ENCODE peak calls at places on chromosomes 6 and 20, in five cellular contexts. Y is IMR-90, Q is trophoblast cell, B is mesenchymal stem cell, O is H1. N is an unnamed sample.

GRCh38 chr6:12118604-12119003 is 106.5 kb downstream of the HIVEP1 start:
- DNase-seq in Y (no peak), Q (no peak), B (no peak), O (no peak), N (no peak)

GRCh38 chr6:19382676-19383075 is 454.5 kb upstream of the ID4 start:
- DNase-seq in Y (no peak), Q (no peak), B (no peak), O (no peak), N (no peak)

GRCh38 chr6:89566930-89567634 is 71.5 kb downstream of the LYRM2 start:
- DNase-seq in Y (no peak), Q (no peak), B (no peak), O (no peak), N (peak)

GRCh38 chr20:53750827-53751393 is 157.3 kb upstream of the ZNF217 start:
- DNase-seq in Y (peak), Q (peak), B (peak), O (no peak), N (no peak)

GRCh38 chr6:157151029-157151428 is 172.3 kb downstream of the TMEM242 start:
- DNase-seq in Y (no peak), Q (peak), B (no peak), O (no peak), N (no peak)

GRCh38 chr20:53631909-53632662 is 38.4 kb upstream of the ZNF217 start:
- DNase-seq in Y (no peak), Q (peak), B (no peak), O (no peak), N (no peak)

GRCh38 chr20:41169184-41169690 is 31.9 kb downstream of the PLCG1 start:
- DNase-seq in Y (no peak), Q (no peak), B (no peak), O (no peak), N (no peak)

GRCh38 chr6:4031442-4031841 is 47.5 kb downstream of the FAM217A start:
- DNase-seq in Y (no peak), Q (no peak), B (no peak), O (no peak), N (no peak)

GRCh38 chr6:146224988-146225387 is 196.1 kb downstream of the GRM1 start:
- DNase-seq in Y (no peak), Q (no peak), B (no peak), O (no peak), N (no peak)

GRCh38 chr6:156543431-156543830 is 233.7 kb upstream of the ARID1B start:
- DNase-seq in Y (no peak), Q (no peak), B (no peak), O (peak), N (no peak)

GRCh38 chr6:11315743-11316437 is 83.4 kb upstream of the NEDD9 start:
- DNase-seq in Y (peak), Q (no peak), B (peak), O (no peak), N (no peak)

GRCh38 chr20:61166324-61166723 is 85.7 kb upstream of the CDH4 start:
- DNase-seq in Y (no peak), Q (no peak), B (peak), O (no peak), N (no peak)

GRCh38 chr6:53483423-53484353 is 61.2 kb downstream of the GCLC start:
- DNase-seq in Y (no peak), Q (peak), B (peak), O (no peak), N (no peak)

GRCh38 chr20:48785256-48785655 is 42.5 kb downstream of the PREX1 start:
- DNase-seq in Y (no peak), Q (no peak), B (no peak), O (no peak), N (no peak)

GRCh38 chr20:4870906-4871305 is 130.4 kb downstream of the SLC23A2 start:
- DNase-seq in Y (no peak), Q (no peak), B (no peak), O (no peak), N (no peak)

GRCh38 chr6:134436281-134436815 is 118.4 kb upstream of the SGK1 start:
- DNase-seq in Y (peak), Q (peak), B (peak), O (no peak), N (no peak)

GRCh38 chr20:24751551-24751950 is 197.5 kb upstream of the CST7 start:
- DNase-seq in Y (no peak), Q (no peak), B (no peak), O (no peak), N (no peak)

GRCh38 chr6:35972471-35972985 is 51.6 kb upstream of the SRPK1 start:
- DNase-seq in Y (no peak), Q (peak), B (no peak), O (peak), N (peak)

GRCh38 chr20:50520222-50520877 is 10.2 kb downstream of the PTPN1 start:
- DNase-seq in Y (no peak), Q (no peak), B (no peak), O (no peak), N (no peak)

GRCh38 chr20:48684501-48685041 is 143.2 kb downstream of the PREX1 start:
- DNase-seq in Y (no peak), Q (peak), B (no peak), O (no peak), N (no peak)

GRCh38 chr20:38229376-38230252 is 30.9 kb downstream of the KIAA1755 start:
- DNase-seq in Y (no peak), Q (peak), B (peak), O (peak), N (no peak)

GRCh38 chr6:7219310-7219709 is 93.7 kb downstream of the SSR1 start:
- DNase-seq in Y (peak), Q (peak), B (peak), O (no peak), N (no peak)

GRCh38 chr6:11043552-11043960 is 549 bp downstream of the ELOVL2 start:
- DNase-seq in Y (no peak), Q (no peak), B (no peak), O (peak), N (peak)

GRCh38 chr20:4556781-4557180 is 164.9 kb upstream of the PRND start:
- DNase-seq in Y (no peak), Q (no peak), B (no peak), O (no peak), N (no peak)

GRCh38 chr6:37517411-37517812 is 17.7 kb upstream of the CCDC167 start:
- DNase-seq in Y (no peak), Q (no peak), B (no peak), O (no peak), N (no peak)

GRCh38 chr20:18728165-18728866 is 85.3 kb upstream of the SCP2D1 start:
- DNase-seq in Y (no peak), Q (no peak), B (no peak), O (no peak), N (no peak)

GRCh38 chr6:16380220-16380809 is 141.9 kb downstream of the GMPR start:
- DNase-seq in Y (no peak), Q (no peak), B (no peak), O (no peak), N (no peak)

GRCh38 chr6:169328112-169328801 is 74.6 kb upstream of the THBS2 start:
- DNase-seq in Y (peak), Q (no peak), B (peak), O (no peak), N (no peak)

GRCh38 chr6:54681987-54682386 is 164.6 kb upstream of the FAM83B start:
- DNase-seq in Y (peak), Q (peak), B (peak), O (no peak), N (no peak)

GRCh38 chr20:41030536-41031242 is 2.1 kb downstream of the TOP1 start:
- DNase-seq in Y (peak), Q (no peak), B (peak), O (no peak), N (no peak)

GRCh38 chr6:53335224-53335994 is 13.3 kb downstream of the ELOVL5 start:
- DNase-seq in Y (no peak), Q (peak), B (no peak), O (no peak), N (no peak)

GRCh38 chr20:46650575-46651090 is 626 bp downstream of the SLC13A3 start:
- DNase-seq in Y (no peak), Q (peak), B (no peak), O (no peak), N (no peak)

GRCh38 chr20:36950432-36951197 is 893 bp downstream of the SAMHD1 start:
- DNase-seq in Y (peak), Q (peak), B (peak), O (no peak), N (peak)

GRCh38 chr6:163720005-163720404 is 305.5 kb downstream of the QKI start:
- DNase-seq in Y (no peak), Q (no peak), B (no peak), O (no peak), N (no peak)

GRCh38 chr20:20699917-20700316 is 12.5 kb downstream of the RALGAPA2 start:
- DNase-seq in Y (no peak), Q (no peak), B (no peak), O (no peak), N (no peak)

GRCh38 chr6:32445321-32445854 is 5.7 kb downstream of the HLA-DRA start:
- DNase-seq in Y (no peak), Q (no peak), B (no peak), O (no peak), N (no peak)
- H2AFZ ChIP-seq in Y (no peak), Q (no peak), B (no peak), O (no peak), N (no peak)

GRCh38 chr20:22630698-22631097 is 46.3 kb upstream of the FOXA2 start:
- DNase-seq in Y (no peak), Q (no peak), B (no peak), O (no peak), N (no peak)
- H2BK5ac ChIP-seq in Y (no peak), Q (no peak), B (no peak), O (no peak), N (no peak)

GRCh38 chr6:144696610-144697376 is 411.7 kb downstream of the UTRN start:
- DNase-seq in Y (peak), Q (no peak), B (no peak), O (no peak), N (no peak)
- H3K4me3 ChIP-seq in Y (no peak), Q (no peak), B (no peak), O (no peak), N (no peak)

GRCh38 chr6:155466546-155466945 is 10.9 kb upstream of the NOX3 start:
- DNase-seq in Y (no peak), Q (no peak), B (no peak), O (no peak), N (no peak)
- H2AFZ ChIP-seq in Y (no peak), Q (no peak), B (no peak), O (no peak), N (no peak)

DNA sequence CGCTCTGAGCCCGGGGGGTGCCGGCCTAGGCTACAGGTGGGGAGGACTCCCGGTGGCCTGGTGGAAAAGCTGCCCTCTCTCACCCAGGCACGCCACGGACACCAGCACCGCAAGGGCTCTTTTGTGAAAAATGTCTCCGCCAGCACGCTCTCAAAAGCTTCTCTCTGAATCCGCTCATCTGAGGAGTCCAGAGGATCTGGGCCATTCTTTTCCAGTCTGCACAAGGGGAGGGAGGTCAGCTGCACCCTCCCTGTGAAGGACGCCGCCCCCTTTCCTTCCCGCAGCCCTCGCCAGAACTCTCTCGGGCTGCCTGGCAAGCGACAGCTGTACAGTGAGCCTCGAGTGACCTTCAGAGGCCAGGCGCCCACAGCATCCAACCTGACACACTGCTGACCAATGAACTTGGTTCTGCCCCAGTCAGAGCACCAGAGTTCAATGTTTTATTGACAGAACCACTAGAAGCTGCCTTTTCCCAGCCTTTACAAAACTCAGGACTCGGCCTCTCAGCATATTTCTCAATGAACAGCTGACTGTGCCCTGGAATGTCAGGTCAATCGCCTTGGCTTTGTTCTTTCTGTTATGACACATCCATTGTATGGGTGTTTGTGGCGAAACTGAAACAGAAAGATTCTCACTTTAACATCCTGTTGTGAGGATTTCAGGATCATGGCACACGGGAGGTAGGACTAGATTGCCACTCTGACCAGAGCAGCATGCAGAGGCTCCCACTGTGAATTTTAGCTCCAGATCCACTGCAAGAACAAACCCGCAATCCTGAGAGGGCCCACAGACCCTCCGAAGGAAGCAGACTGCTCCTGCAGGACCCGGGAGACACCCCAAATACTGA is 26.7 kb downstream of the SERPINB9 start:
- DNase-seq in Y (peak), Q (peak), B (peak), O (no peak), N (no peak)
- H2BK5ac ChIP-seq in Y (no peak), Q (peak), B (peak), O (peak), N (no peak)

GRCh38 chr6:143543435-143543834 is 31.9 kb upstream of the FUCA2 start:
- DNase-seq in Y (no peak), Q (no peak), B (no peak), O (no peak), N (no peak)
- H3K4me3 ChIP-seq in Y (no peak), Q (no peak), B (no peak), O (no peak), N (no peak)

GRCh38 chr6:126110494-126111270 is 124.3 kb downstream of the TRMT11 start:
- DNase-seq in Y (no peak), Q (no peak), B (no peak), O (no peak), N (no peak)
- H2AFZ ChIP-seq in Y (no peak), Q (no peak), B (no peak), O (no peak), N (no peak)

N was measured in neuronal stem cell.